ENCODE peak calls at places on chromosome 20, in eight cellular contexts. X is ovary, C is pancreas, T is mesendoderm, D is NT2/D1, L is GM23338, V is uterus, Z is prostate gland. E is an unnamed sample. For H3K4me1, the result is how much of the 10 kb centered on the place peaks cover.

GRCh38 chr20:20085071-20085470 is 32.7 kb downstream of the CFAP61 start:
- DNase-seq in X (no peak), C (no peak), T (no peak), D (no peak), L (no peak), V (no peak), Z (no peak), E (no peak)

GRCh38 chr20:46773680-46774079 is 64.2 kb downstream of the SLC2A10 start:
- DNase-seq in X (no peak), C (no peak), T (no peak), D (no peak), L (no peak), V (no peak), Z (no peak), E (no peak)

GRCh38 chr20:15674253-15675145 is 898.7 kb downstream of the KIF16B start:
- DNase-seq in X (no peak), C (no peak), T (no peak), D (no peak), L (no peak), V (no peak), Z (no peak), E (no peak)

GRCh38 chr20:17419459-17419858 is 111.7 kb downstream of the BFSP1 start:
- DNase-seq in X (no peak), C (no peak), T (no peak), D (no peak), L (no peak), V (no peak), Z (no peak), E (no peak)

GRCh38 chr20:33947709-33948295 is 45.9 kb upstream of the RALY start:
- DNase-seq in X (no peak), C (no peak), T (peak), D (peak), L (peak), V (no peak), Z (no peak), E (no peak)

GRCh38 chr20:40681684-40682083 is 7.4 kb downstream of the MAFB start:
- DNase-seq in X (no peak), C (no peak), T (no peak), D (no peak), L (peak), V (no peak), Z (no peak), E (no peak)

GRCh38 chr20:34543457-34544056 is 15.0 kb upstream of the MAP1LC3A start:
- DNase-seq in X (no peak), C (no peak), T (no peak), D (no peak), L (no peak), V (no peak), Z (no peak), E (no peak)

GRCh38 chr20:25057234-25058050 is 497 bp downstream of the ACSS1 start:
- DNase-seq in X (peak), C (peak), T (peak), D (no peak), L (peak), V (peak), Z (peak), E (peak)

GRCh38 chr20:47353224-47353696 is 3.2 kb downstream of the ZMYND8 start:
- DNase-seq in X (no peak), C (no peak), T (no peak), D (no peak), L (no peak), V (no peak), Z (no peak), E (no peak)

GRCh38 chr20:35992713-35993335 is 24.4 kb downstream of the CNBD2 start:
- DNase-seq in X (peak), C (no peak), T (peak), D (no peak), L (peak), V (peak), Z (peak), E (peak)

GRCh38 chr20:34703573-34704176 is 469 bp upstream of the TP53INP2 start:
- DNase-seq in X (peak), C (peak), T (peak), D (no peak), L (peak), V (peak), Z (peak), E (peak)

GRCh38 chr20:53795170-53795569 is 201.5 kb upstream of the ZNF217 start:
- DNase-seq in X (no peak), C (no peak), T (no peak), D (no peak), L (no peak), V (no peak), Z (no peak), E (no peak)

GRCh38 chr20:6651016-6651415 is 116.5 kb upstream of the BMP2 start:
- DNase-seq in X (no peak), C (no peak), T (no peak), D (no peak), L (no peak), V (peak), Z (no peak), E (peak)

GRCh38 chr20:16701296-16701695 is 28.5 kb upstream of the SNRPB2 start:
- DNase-seq in X (no peak), C (no peak), T (peak), D (no peak), L (peak), V (no peak), Z (no peak), E (peak)

GRCh38 chr20:4109587-4109986 is 94.2 kb upstream of the RNF24 start:
- DNase-seq in X (no peak), C (no peak), T (no peak), D (no peak), L (no peak), V (no peak), Z (no peak), E (no peak)

GRCh38 chr20:41329435-41330342 is 10.9 kb upstream of the LPIN3 start:
- DNase-seq in X (peak), C (no peak), T (peak), D (no peak), L (no peak), V (peak), Z (peak), E (peak)

GRCh38 chr20:31698803-31699718 is 23.6 kb downstream of the BCL2L1 start:
- DNase-seq in X (peak), C (no peak), T (peak), D (no peak), L (no peak), V (peak), Z (peak), E (peak)
- H3K4me1 ChIP-seq in X (under half), C (under half), T (under half), D (under half), L (under half), V (under half), Z (under half), E (half or more)

GRCh38 chr20:1934578-1935573 is 39.7 kb downstream of the SIRPA start:
- DNase-seq in X (peak), C (no peak), T (no peak), D (no peak), L (no peak), V (peak), Z (no peak), E (no peak)
- H3K4me3 ChIP-seq in X (no peak), C (no peak), T (no peak), D (no peak), L (no peak), V (no peak), Z (no peak), E (no peak)

DNA sequence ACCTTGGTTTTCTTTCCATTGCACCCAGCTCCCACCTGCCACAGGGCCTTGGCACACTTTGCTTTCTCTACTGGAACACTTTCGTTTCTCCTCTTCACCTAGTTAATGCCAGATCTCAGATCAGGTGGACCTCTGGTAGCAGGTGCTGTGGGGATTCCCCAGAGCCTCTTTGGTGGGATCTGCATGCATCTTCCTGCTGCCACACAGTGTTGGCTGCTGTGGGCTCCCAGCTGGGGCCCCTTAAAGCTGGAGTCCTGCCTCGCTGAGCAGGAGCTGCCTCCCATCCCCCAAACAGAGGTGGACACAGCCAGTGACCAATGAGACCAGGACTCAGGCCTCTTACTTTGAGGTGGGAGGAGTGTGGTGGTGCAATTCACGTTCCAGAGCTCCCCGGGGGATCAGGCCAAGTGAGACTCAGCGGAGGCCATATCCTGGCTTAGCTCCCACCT is 28.4 kb downstream of the CEBPB start:
- DNase-seq in X (no peak), C (no peak), T (no peak), D (no peak), L (no peak), V (no peak), Z (no peak), E (no peak)
- H3K4me1 ChIP-seq in X (under half), C (under half), T (under half), D (under half), L (under half), V (under half), Z (under half), E (under half)

GRCh38 chr20:1108437-1108920 is 9.9 kb upstream of the PSMF1 start:
- DNase-seq in X (peak), C (peak), T (peak), D (peak), L (peak), V (peak), Z (no peak), E (peak)

GRCh38 chr20:1102016-1102415 is 16.4 kb upstream of the PSMF1 start:
- DNase-seq in X (no peak), C (no peak), T (no peak), D (no peak), L (no peak), V (no peak), Z (no peak), E (no peak)

GRCh38 chr20:1103751-1104150 is 14.7 kb upstream of the PSMF1 start:
- DNase-seq in X (no peak), C (no peak), T (no peak), D (no peak), L (peak), V (no peak), Z (no peak), E (no peak)

GRCh38 chr20:1107176-1107575 is 11.2 kb upstream of the PSMF1 start:
- DNase-seq in X (no peak), C (no peak), T (no peak), D (no peak), L (no peak), V (no peak), Z (no peak), E (no peak)

GRCh38 chr20:1105599-1106194 is 12.7 kb upstream of the PSMF1 start:
- DNase-seq in X (no peak), C (no peak), T (no peak), D (no peak), L (no peak), V (no peak), Z (no peak), E (no peak)
- H3K4me3 ChIP-seq in X (no peak), C (no peak), T (no peak), D (no peak), L (no peak), V (no peak), Z (no peak), E (no peak)

DNA sequence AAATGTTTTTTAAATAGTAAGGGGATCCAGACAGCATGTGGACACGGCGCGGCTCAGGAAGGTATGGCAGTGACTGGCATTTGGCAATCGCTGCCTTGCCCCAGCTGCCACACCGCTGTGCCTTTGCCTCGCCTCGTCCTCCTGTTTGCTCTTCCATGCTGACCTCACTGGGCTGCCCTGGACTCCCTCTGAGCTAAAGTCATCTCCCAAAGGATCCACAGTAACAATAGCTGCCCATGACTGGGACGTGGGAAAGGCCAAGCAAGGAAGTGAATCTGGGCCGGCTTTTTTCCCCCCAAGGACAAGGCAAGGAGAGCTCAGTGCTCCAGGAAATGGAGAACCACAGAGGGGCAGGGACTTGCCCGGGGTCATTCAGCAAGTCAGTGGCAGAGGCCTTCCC is 48.1 kb downstream of the JPH2 start:
- DNase-seq in X (no peak), C (no peak), T (no peak), D (no peak), L (no peak), V (no peak), Z (no peak), E (no peak)
- H3K4me1 ChIP-seq in X (under half), C (under half), T (under half), D (under half), L (under half), V (under half), Z (under half), E (under half)

GRCh38 chr20:11540558-11540957 is 377.1 kb upstream of the BTBD3 start:
- DNase-seq in X (no peak), C (no peak), T (no peak), D (peak), L (peak), V (no peak), Z (no peak), E (no peak)
- H3K4me3 ChIP-seq in X (no peak), C (no peak), T (no peak), D (no peak), L (peak), V (no peak), Z (no peak), E (no peak)

GRCh38 chr20:63854069-63854765 is 7.1 kb upstream of the ABHD16B start:
- DNase-seq in X (peak), C (no peak), T (peak), D (no peak), L (peak), V (no peak), Z (no peak), E (no peak)

GRCh38 chr20:63857751-63858392 is 3.4 kb upstream of the ABHD16B start:
- DNase-seq in X (peak), C (no peak), T (no peak), D (no peak), L (no peak), V (no peak), Z (no peak), E (no peak)

GRCh38 chr20:63854766-63855362 is 6.4 kb upstream of the ABHD16B start:
- DNase-seq in X (peak), C (no peak), T (peak), D (no peak), L (no peak), V (peak), Z (no peak), E (no peak)

GRCh38 chr20:63856111-63856511 is 5.2 kb upstream of the ABHD16B start:
- DNase-seq in X (no peak), C (no peak), T (peak), D (no peak), L (peak), V (no peak), Z (no peak), E (no peak)

DNA sequence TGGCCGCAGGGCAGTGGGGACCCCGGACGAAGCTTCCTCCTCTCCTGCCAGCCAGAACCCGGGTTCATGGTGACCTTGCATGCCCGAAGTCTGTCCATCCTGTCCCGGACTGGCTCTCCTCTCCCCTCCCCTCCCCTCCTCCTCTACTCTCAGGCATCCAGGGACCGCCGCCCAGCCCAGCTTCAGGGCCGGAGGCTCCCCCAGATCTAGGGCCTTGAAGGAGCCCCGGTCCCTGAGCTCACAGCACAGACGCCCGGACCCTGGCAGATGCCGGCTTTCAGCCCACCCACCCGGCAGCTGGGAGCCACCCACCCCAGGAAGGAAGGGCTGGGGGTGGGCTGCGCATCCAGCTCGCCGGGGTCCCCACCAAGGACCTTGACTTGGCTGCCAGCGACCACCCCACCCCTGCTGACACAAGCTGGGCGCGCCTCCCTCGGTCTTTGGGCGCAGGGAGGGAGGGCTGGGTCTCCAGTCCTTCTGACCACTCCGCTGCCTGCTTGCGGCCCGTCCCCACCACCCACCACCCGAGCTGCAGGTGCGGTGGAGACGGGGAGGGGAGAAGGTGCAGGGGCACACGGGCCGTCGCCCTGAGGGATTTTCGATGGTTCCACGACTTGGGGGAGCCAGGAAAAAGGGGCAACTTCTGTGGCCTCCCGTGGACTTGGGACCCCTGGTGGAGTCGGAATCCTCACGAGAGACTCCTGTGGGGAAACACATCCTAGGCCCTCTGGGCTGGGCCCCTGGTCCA is 5.8 kb upstream of the ABHD16B start:
- DNase-seq in X (peak), C (no peak), T (peak), D (no peak), L (peak), V (no peak), Z (no peak), E (no peak)
- H3K4me1 ChIP-seq in X (under half), C (under half), T (under half), D (half or more), L (under half), V (under half), Z (under half), E (half or more)

GRCh38 chr20:62404761-62405107 is 2.4 kb downstream of the CABLES2 start:
- DNase-seq in X (no peak), C (no peak), T (no peak), D (no peak), L (no peak), V (no peak), Z (no peak), E (no peak)

GRCh38 chr20:62405981-62406513 is 1.0 kb downstream of the CABLES2 start:
- DNase-seq in X (no peak), C (no peak), T (no peak), D (no peak), L (no peak), V (no peak), Z (no peak), E (no peak)

GRCh38 chr20:62406635-62407176 is 379 bp downstream of the CABLES2 start:
- DNase-seq in X (peak), C (no peak), T (no peak), D (no peak), L (no peak), V (no peak), Z (no peak), E (no peak)

GRCh38 chr20:62404112-62404665 is 2.9 kb downstream of the CABLES2 start:
- DNase-seq in X (no peak), C (no peak), T (no peak), D (no peak), L (no peak), V (no peak), Z (no peak), E (no peak)

DNA sequence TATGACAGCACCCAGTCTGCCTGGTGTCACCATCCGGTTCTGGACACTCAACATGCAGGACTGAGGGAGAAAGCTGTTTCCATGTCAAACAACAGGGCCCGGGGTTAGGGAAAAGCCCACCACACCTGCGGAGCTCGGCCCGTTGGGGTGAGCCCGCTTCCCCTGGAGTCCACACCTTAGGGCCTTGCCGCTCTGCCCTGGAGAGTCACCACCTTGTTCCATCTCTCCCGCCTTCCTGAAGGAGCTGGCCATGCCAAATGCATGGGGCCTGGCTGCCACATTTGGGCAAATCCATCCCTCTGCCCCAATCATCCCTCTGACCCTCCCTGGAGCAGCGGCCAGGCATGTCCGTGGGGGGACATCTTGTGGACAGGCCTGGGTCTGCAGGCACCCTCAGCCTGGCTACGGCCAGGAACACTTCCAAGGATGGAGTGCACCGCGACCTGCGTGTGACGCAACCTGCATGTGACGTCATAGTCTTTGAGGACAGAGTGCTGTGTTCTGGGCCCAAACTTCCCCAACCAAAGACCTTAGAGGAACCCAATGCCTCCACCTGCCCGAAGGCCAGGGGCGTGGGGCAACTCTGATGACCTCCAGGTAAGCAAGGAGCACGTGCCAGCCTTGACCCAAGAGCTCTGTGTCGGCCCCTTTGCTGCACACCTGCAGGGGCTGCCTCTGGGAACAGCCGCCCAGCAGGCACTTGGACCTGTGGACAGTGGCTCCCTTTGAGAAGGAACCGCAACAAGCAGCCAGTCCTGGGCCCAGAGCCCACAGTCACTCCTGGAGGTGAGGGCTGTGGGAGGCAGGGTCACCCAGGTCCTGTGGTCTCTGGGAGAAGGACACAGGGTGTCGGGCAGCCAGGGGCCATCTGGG is 1.7 kb downstream of the CABLES2 start:
- DNase-seq in X (peak), C (no peak), T (peak), D (no peak), L (peak), V (peak), Z (no peak), E (peak)
- H3K4me3 ChIP-seq in X (no peak), C (no peak), T (no peak), D (no peak), L (peak), V (no peak), Z (no peak), E (peak)

DNA sequence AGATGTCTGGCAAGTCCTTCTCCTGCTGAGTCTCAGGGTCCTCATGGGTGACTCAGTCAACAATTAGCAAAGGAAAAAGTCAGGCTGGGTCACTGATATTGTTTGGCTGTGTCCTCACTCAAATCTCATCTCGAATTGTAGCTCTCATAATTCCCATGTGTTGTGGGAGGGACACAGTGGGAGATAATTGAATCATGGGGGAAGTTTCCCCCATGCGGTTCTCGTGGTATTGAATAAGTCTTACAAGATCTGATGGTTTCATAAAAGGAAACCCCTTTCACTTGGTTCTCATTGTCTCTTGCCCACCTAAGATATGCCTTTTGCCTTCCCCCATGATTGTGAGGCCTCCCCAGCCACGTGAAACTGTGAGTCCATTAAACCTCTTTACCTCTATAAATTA is 45.7 kb downstream of the PREX1 start:
- DNase-seq in X (no peak), C (no peak), T (no peak), D (no peak), L (no peak), V (no peak), Z (no peak), E (no peak)
- H3K4me1 ChIP-seq in X (under half), C (under half), T (under half), D (under half), L (under half), V (under half), Z (under half), E (half or more)

GRCh38 chr20:56629464-56630085 is 469 bp downstream of the TFAP2C start:
- DNase-seq in X (no peak), C (no peak), T (no peak), D (no peak), L (peak), V (no peak), Z (peak), E (no peak)
- H3K4me3 ChIP-seq in X (peak), C (peak), T (peak), D (peak), L (peak), V (peak), Z (peak), E (peak)

E was measured in stomach.